ENCODE peak calls at places on chromosomes 2 and 18, in five cellular contexts. One of them, this sample, is unnamed.

GRCh38 chr2:230430957-230431635 is 15.1 kb downstream of the SP100 start:
- DNase-seq in iPS DF 6.9: no peak
- DNase-seq in epithelial cell of esophagus: no peak
- DNase-seq in ovary: no peak
- DNase-seq in HFF-Myc: no peak
- DNase-seq in this sample: no peak

GRCh38 chr2:634670-635395 is 42.4 kb downstream of the TMEM18 start:
- DNase-seq in iPS DF 6.9: no peak
- DNase-seq in epithelial cell of esophagus: no peak
- DNase-seq in ovary: no peak
- DNase-seq in HFF-Myc: no peak
- DNase-seq in this sample: no peak

GRCh38 chr2:46446871-46447568 is 32.3 kb upstream of the TMEM247 start:
- DNase-seq in iPS DF 6.9: no peak
- DNase-seq in epithelial cell of esophagus: no peak
- DNase-seq in ovary: no peak
- DNase-seq in HFF-Myc: no peak
- DNase-seq in this sample: no peak

GRCh38 chr2:112646791-112647720 is 1.3 kb downstream of the SLC20A1 start:
- DNase-seq in iPS DF 6.9: no peak
- DNase-seq in epithelial cell of esophagus: no peak
- DNase-seq in ovary: no peak
- DNase-seq in HFF-Myc: no peak
- DNase-seq in this sample: no peak

GRCh38 chr2:20099780-20100179 is 48.4 kb upstream of the LAPTM4A start:
- DNase-seq in iPS DF 6.9: no peak
- DNase-seq in epithelial cell of esophagus: no peak
- DNase-seq in ovary: no peak
- DNase-seq in HFF-Myc: no peak
- DNase-seq in this sample: no peak

GRCh38 chr2:175004730-175004979 is 526 bp downstream of the CHN1 start:
- DNase-seq in iPS DF 6.9: no peak
- DNase-seq in epithelial cell of esophagus: no peak
- DNase-seq in ovary: no peak
- DNase-seq in HFF-Myc: no peak
- DNase-seq in this sample: no peak

GRCh38 chr2:128499367-128500135 is 180.9 kb upstream of the HS6ST1 start:
- DNase-seq in iPS DF 6.9: no peak
- DNase-seq in epithelial cell of esophagus: no peak
- DNase-seq in ovary: no peak
- DNase-seq in HFF-Myc: no peak
- DNase-seq in this sample: no peak

GRCh38 chr2:100252811-100253698 is 69.2 kb downstream of the LONRF2 start:
- DNase-seq in iPS DF 6.9: no peak
- DNase-seq in epithelial cell of esophagus: no peak
- DNase-seq in ovary: no peak
- DNase-seq in HFF-Myc: no peak
- DNase-seq in this sample: no peak

GRCh38 chr2:73776869-73777519 is 2.9 kb downstream of the DUSP11 start:
- DNase-seq in iPS DF 6.9: no peak
- DNase-seq in epithelial cell of esophagus: peak
- DNase-seq in ovary: no peak
- DNase-seq in HFF-Myc: peak
- DNase-seq in this sample: no peak

GRCh38 chr18:38796762-38797161 is 1231.2 kb upstream of the CELF4 start:
- DNase-seq in iPS DF 6.9: no peak
- DNase-seq in epithelial cell of esophagus: no peak
- DNase-seq in ovary: no peak
- DNase-seq in HFF-Myc: no peak
- DNase-seq in this sample: no peak

GRCh38 chr2:206876176-206876575 is 63.1 kb upstream of the CPO start:
- DNase-seq in iPS DF 6.9: no peak
- DNase-seq in epithelial cell of esophagus: no peak
- DNase-seq in ovary: no peak
- DNase-seq in HFF-Myc: no peak
- DNase-seq in this sample: no peak

GRCh38 chr2:183243760-183244159 is 119.5 kb downstream of the NUP35 start:
- DNase-seq in iPS DF 6.9: no peak
- DNase-seq in epithelial cell of esophagus: peak
- DNase-seq in ovary: no peak
- DNase-seq in HFF-Myc: no peak
- DNase-seq in this sample: no peak

GRCh38 chr2:165070089-165070488 is 114.8 kb upstream of the SLC38A11 start:
- DNase-seq in iPS DF 6.9: no peak
- DNase-seq in epithelial cell of esophagus: no peak
- DNase-seq in ovary: no peak
- DNase-seq in HFF-Myc: no peak
- DNase-seq in this sample: no peak

GRCh38 chr2:20185176-20186022 is 39.5 kb downstream of the SDC1 start:
- DNase-seq in iPS DF 6.9: no peak
- DNase-seq in epithelial cell of esophagus: peak
- DNase-seq in ovary: no peak
- DNase-seq in HFF-Myc: no peak
- DNase-seq in this sample: no peak

GRCh38 chr2:160584972-160585494 is 91.4 kb upstream of the RBMS1 start:
- DNase-seq in iPS DF 6.9: no peak
- DNase-seq in epithelial cell of esophagus: no peak
- DNase-seq in ovary: no peak
- DNase-seq in HFF-Myc: no peak
- DNase-seq in this sample: no peak

GRCh38 chr18:400466-400865 is 100.0 kb downstream of the COLEC12 start:
- DNase-seq in iPS DF 6.9: no peak
- DNase-seq in epithelial cell of esophagus: no peak
- DNase-seq in ovary: no peak
- DNase-seq in HFF-Myc: no peak
- DNase-seq in this sample: no peak

GRCh38 chr18:64668563-64668962 is 519.7 kb upstream of the LINC00305 start:
- DNase-seq in iPS DF 6.9: no peak
- DNase-seq in epithelial cell of esophagus: no peak
- DNase-seq in ovary: no peak
- DNase-seq in HFF-Myc: no peak
- DNase-seq in this sample: no peak

GRCh38 chr2:184727813-184728212 is 129.5 kb downstream of the ZNF804A start:
- DNase-seq in iPS DF 6.9: no peak
- DNase-seq in epithelial cell of esophagus: no peak
- DNase-seq in ovary: no peak
- DNase-seq in HFF-Myc: no peak
- DNase-seq in this sample: no peak

GRCh38 chr2:16973586-16974274 is 308.1 kb upstream of the CYRIA start:
- DNase-seq in iPS DF 6.9: no peak
- DNase-seq in epithelial cell of esophagus: no peak
- DNase-seq in ovary: no peak
- DNase-seq in HFF-Myc: no peak
- DNase-seq in this sample: no peak

GRCh38 chr2:239309398-239310245 is 91.2 kb downstream of the HDAC4 start:
- DNase-seq in iPS DF 6.9: no peak
- DNase-seq in epithelial cell of esophagus: no peak
- DNase-seq in ovary: peak
- DNase-seq in HFF-Myc: no peak
- DNase-seq in this sample: no peak

GRCh38 chr2:17536416-17536815 is 4.1 kb upstream of the VSNL1 start:
- DNase-seq in iPS DF 6.9: no peak
- DNase-seq in epithelial cell of esophagus: peak
- DNase-seq in ovary: no peak
- DNase-seq in HFF-Myc: no peak
- DNase-seq in this sample: no peak

GRCh38 chr2:20635096-20635475 is 15.8 kb downstream of the HS1BP3 start:
- DNase-seq in iPS DF 6.9: no peak
- DNase-seq in epithelial cell of esophagus: no peak
- DNase-seq in ovary: no peak
- DNase-seq in HFF-Myc: no peak
- DNase-seq in this sample: no peak

GRCh38 chr18:13813271-13813849 is 10.6 kb upstream of the MC5R start:
- DNase-seq in iPS DF 6.9: no peak
- DNase-seq in epithelial cell of esophagus: peak
- DNase-seq in ovary: peak
- DNase-seq in HFF-Myc: no peak
- DNase-seq in this sample: peak

GRCh38 chr2:55165567-55165966 is 66.5 kb downstream of the CLHC1 start:
- DNase-seq in iPS DF 6.9: no peak
- DNase-seq in epithelial cell of esophagus: peak
- DNase-seq in ovary: no peak
- DNase-seq in HFF-Myc: no peak
- DNase-seq in this sample: no peak

GRCh38 chr18:44708451-44709083 is 27.9 kb downstream of the SETBP1 start:
- DNase-seq in iPS DF 6.9: no peak
- DNase-seq in epithelial cell of esophagus: no peak
- DNase-seq in ovary: peak
- DNase-seq in HFF-Myc: no peak
- DNase-seq in this sample: no peak

GRCh38 chr18:12307251-12307736 is 747 bp upstream of the TUBB6 start:
- DNase-seq in iPS DF 6.9: no peak
- DNase-seq in epithelial cell of esophagus: peak
- DNase-seq in ovary: peak
- DNase-seq in HFF-Myc: no peak
- DNase-seq in this sample: no peak

GRCh38 chr2:45380131-45380836 is 230.8 kb downstream of the SRBD1 start:
- DNase-seq in iPS DF 6.9: no peak
- DNase-seq in epithelial cell of esophagus: peak
- DNase-seq in ovary: no peak
- DNase-seq in HFF-Myc: peak
- DNase-seq in this sample: no peak

GRCh38 chr2:44883356-44883755 is 58.1 kb upstream of the SIX3 start:
- DNase-seq in iPS DF 6.9: no peak
- DNase-seq in epithelial cell of esophagus: no peak
- DNase-seq in ovary: no peak
- DNase-seq in HFF-Myc: no peak
- DNase-seq in this sample: no peak

GRCh38 chr18:28183418-28184078 is 6.6 kb upstream of the CDH2 start:
- DNase-seq in iPS DF 6.9: no peak
- DNase-seq in epithelial cell of esophagus: peak
- DNase-seq in ovary: no peak
- DNase-seq in HFF-Myc: no peak
- DNase-seq in this sample: no peak

GRCh38 chr18:1846640-1847039 is 724.7 kb downstream of the METTL4 start:
- DNase-seq in iPS DF 6.9: no peak
- DNase-seq in epithelial cell of esophagus: peak
- DNase-seq in ovary: no peak
- DNase-seq in HFF-Myc: no peak
- DNase-seq in this sample: no peak

DNA sequence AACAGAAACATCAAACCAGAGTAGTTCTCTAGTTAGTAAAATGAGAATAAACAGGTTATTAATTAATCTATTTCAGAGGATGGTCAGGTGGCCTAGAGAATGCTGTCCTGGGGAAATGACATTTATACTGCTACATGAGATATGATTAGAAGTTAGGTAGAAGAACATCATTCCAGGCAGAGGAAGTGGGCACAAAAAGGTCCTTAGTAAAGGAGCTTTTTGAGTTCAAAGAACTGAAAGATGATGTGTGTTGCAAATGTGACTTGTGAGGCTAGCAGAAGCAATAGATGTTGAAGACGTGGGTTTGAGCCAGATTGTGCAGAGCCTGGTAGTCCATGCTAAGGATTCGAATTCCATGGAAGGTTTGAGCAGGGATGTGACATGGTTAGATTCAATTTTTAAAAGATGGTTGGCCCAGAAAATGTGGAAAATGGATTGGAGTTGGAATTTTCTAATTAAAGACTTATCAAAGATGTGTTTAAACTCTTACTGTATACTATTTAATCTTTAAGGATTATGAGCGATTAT is 34.2 kb downstream of the RAB10 start:
- DNase-seq in iPS DF 6.9: no peak
- DNase-seq in epithelial cell of esophagus: no peak
- DNase-seq in ovary: no peak
- DNase-seq in HFF-Myc: no peak
- DNase-seq in this sample: no peak
- H3K4me3 ChIP-seq in iPS DF 6.9: no peak
- H3K4me3 ChIP-seq in epithelial cell of esophagus: no peak
- H3K4me3 ChIP-seq in ovary: no peak
- H3K4me3 ChIP-seq in HFF-Myc: no peak
- H3K4me3 ChIP-seq in this sample: no peak

GRCh38 chr2:109331864-109332848 is 203.2 kb downstream of the SH3RF3 start:
- DNase-seq in iPS DF 6.9: no peak
- DNase-seq in epithelial cell of esophagus: peak
- DNase-seq in ovary: peak
- DNase-seq in HFF-Myc: peak
- DNase-seq in this sample: peak

GRCh38 chr2:109332880-109333279 is 203.9 kb downstream of the SH3RF3 start:
- DNase-seq in iPS DF 6.9: no peak
- DNase-seq in epithelial cell of esophagus: no peak
- DNase-seq in ovary: no peak
- DNase-seq in HFF-Myc: no peak
- DNase-seq in this sample: no peak

GRCh38 chr2:109330056-109330455 is 201.1 kb downstream of the SH3RF3 start:
- DNase-seq in iPS DF 6.9: no peak
- DNase-seq in epithelial cell of esophagus: no peak
- DNase-seq in ovary: no peak
- DNase-seq in HFF-Myc: no peak
- DNase-seq in this sample: no peak

GRCh38 chr2:109333414-109334194 is 204.6 kb downstream of the SH3RF3 start:
- DNase-seq in iPS DF 6.9: no peak
- DNase-seq in epithelial cell of esophagus: no peak
- DNase-seq in ovary: no peak
- DNase-seq in HFF-Myc: no peak
- DNase-seq in this sample: no peak

GRCh38 chr2:109331081-109331480 is 202.1 kb downstream of the SH3RF3 start:
- DNase-seq in iPS DF 6.9: no peak
- DNase-seq in epithelial cell of esophagus: no peak
- DNase-seq in ovary: no peak
- DNase-seq in HFF-Myc: peak
- DNase-seq in this sample: no peak
- H3K4me3 ChIP-seq in iPS DF 6.9: no peak
- H3K4me3 ChIP-seq in epithelial cell of esophagus: no peak
- H3K4me3 ChIP-seq in ovary: no peak
- H3K4me3 ChIP-seq in HFF-Myc: no peak
- H3K4me3 ChIP-seq in this sample: no peak

GRCh38 chr18:67266246-67266570 is 250.3 kb downstream of the DSEL start:
- DNase-seq in iPS DF 6.9: no peak
- DNase-seq in epithelial cell of esophagus: peak
- DNase-seq in ovary: no peak
- DNase-seq in HFF-Myc: no peak
- DNase-seq in this sample: no peak
- H3K4me3 ChIP-seq in iPS DF 6.9: no peak
- H3K4me3 ChIP-seq in epithelial cell of esophagus: no peak
- H3K4me3 ChIP-seq in ovary: no peak
- H3K4me3 ChIP-seq in HFF-Myc: no peak
- H3K4me3 ChIP-seq in this sample: no peak

DNA sequence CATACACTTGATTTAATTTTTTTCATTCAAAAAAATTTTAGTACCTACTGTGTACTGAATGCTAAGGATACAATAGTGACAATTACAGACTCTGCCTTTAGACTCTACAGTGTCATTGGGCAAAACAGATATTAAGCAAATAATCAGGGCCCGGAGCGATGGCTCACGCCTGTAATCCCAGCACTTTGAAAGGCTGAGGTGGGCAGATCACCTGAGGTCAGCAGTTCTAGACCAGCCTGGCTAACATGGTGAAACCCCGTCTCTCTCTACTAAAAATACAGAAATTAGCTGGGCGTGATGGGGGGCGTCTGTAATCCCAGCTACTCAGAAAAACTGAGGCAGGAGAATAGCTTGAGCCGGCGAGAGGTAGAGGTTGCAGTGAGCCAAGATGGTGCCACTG is 1.4 kb downstream of the UBXN2A start:
- DNase-seq in iPS DF 6.9: no peak
- DNase-seq in epithelial cell of esophagus: no peak
- DNase-seq in ovary: no peak
- DNase-seq in HFF-Myc: no peak
- DNase-seq in this sample: no peak
- H3K4me3 ChIP-seq in iPS DF 6.9: no peak
- H3K4me3 ChIP-seq in epithelial cell of esophagus: peak
- H3K4me3 ChIP-seq in ovary: no peak
- H3K4me3 ChIP-seq in HFF-Myc: peak
- H3K4me3 ChIP-seq in this sample: peak

GRCh38 chr2:9780368-9781130 is 62.7 kb upstream of the TAF1B start:
- DNase-seq in iPS DF 6.9: no peak
- DNase-seq in epithelial cell of esophagus: no peak
- DNase-seq in ovary: no peak
- DNase-seq in HFF-Myc: no peak
- DNase-seq in this sample: no peak
- H3K4me3 ChIP-seq in iPS DF 6.9: no peak
- H3K4me3 ChIP-seq in epithelial cell of esophagus: no peak
- H3K4me3 ChIP-seq in ovary: no peak
- H3K4me3 ChIP-seq in HFF-Myc: no peak
- H3K4me3 ChIP-seq in this sample: no peak

This sample was measured in dorsolateral prefrontal cortex.